ENCODE peak calls at places on chromosomes 13 and 19, in four cellular contexts. C, H, R and N are unnamed samples.

GRCh38 chr13:26872444-26873173 is 112.0 kb upstream of the GPR12 start:
- DNase-seq in R (no peak), C (peak), H (peak), N (peak)

GRCh38 chr19:681029-681626 is 4.9 kb downstream of the FSTL3 start:
- DNase-seq in R (no peak), H (no peak), C (peak), N (peak)

GRCh38 chr19:7789447-7789846 is 26.4 kb downstream of the CLEC4M start:
- DNase-seq in C (peak), H (peak), R (peak), N (no peak)

GRCh38 chr19:35590875-35591274 is 4.9 kb downstream of the PMIS2 start:
- DNase-seq in C (no peak), R (no peak), H (no peak), N (no peak)

GRCh38 chr13:66780814-66781213 is 449.3 kb downstream of the PCDH9 start:
- DNase-seq in C (no peak), R (no peak), H (no peak), N (no peak)

GRCh38 chr13:46926856-46927625 is 30.2 kb upstream of the HTR2A start:
- DNase-seq in C (no peak), R (no peak), H (no peak), N (no peak)

GRCh38 chr19:56692496-56692895 is 20.9 kb upstream of the ZNF835 start:
- DNase-seq in C (no peak), R (no peak), H (no peak), N (no peak)

GRCh38 chr13:99307648-99308339 is 595 bp upstream of the GPR183 start:
- DNase-seq in C (no peak), R (peak), H (no peak), N (no peak)

GRCh38 chr19:58279042-58279924 is 528 bp downstream of the ZNF8 start:
- DNase-seq in H (peak), C (peak), R (peak), N (peak)

GRCh38 chr13:24176351-24177101 is 16.0 kb downstream of the SPATA13 start:
- DNase-seq in C (no peak), R (no peak), H (no peak), N (no peak)

GRCh38 chr13:27171244-27171829 is at the start of gene USP12:
- DNase-seq in H (no peak), C (peak), R (peak), N (peak)

GRCh38 chr19:21508198-21508597 is 2.8 kb downstream of the ZNF429 start:
- DNase-seq in H (no peak), C (no peak), R (no peak), N (no peak)

GRCh38 chr19:48962029-48962848 is 2.9 kb upstream of the FTL start:
- DNase-seq in H (peak), R (no peak), C (no peak), N (no peak)

GRCh38 chr19:17337675-17338439 is 504 bp downstream of the GTPBP3 start:
- DNase-seq in R (peak), C (peak), H (no peak), N (peak)

GRCh38 chr13:45728759-45729158 is 26.6 kb downstream of the CBY2 start:
- DNase-seq in H (no peak), C (peak), R (no peak), N (peak)

GRCh38 chr13:32642858-32643257 is 56.6 kb downstream of the PDS5B start:
- DNase-seq in H (no peak), C (no peak), R (no peak), N (no peak)

GRCh38 chr19:33271246-33272021 is 30.9 kb downstream of the CEBPA start:
- DNase-seq in R (no peak), C (no peak), H (no peak), N (no peak)

GRCh38 chr19:29546583-29547190 is 20.9 kb downstream of the VSTM2B start:
- DNase-seq in R (no peak), C (no peak), H (no peak), N (no peak)

GRCh38 chr13:35159041-35159440 is 217.0 kb downstream of the NBEA start:
- DNase-seq in H (no peak), R (no peak), C (no peak), N (no peak)

GRCh38 chr19:44649578-44650145 is 6.0 kb downstream of the PVR start:
- DNase-seq in R (no peak), C (no peak), H (no peak), N (no peak)

GRCh38 chr13:112855859-112856258 is 113.2 kb upstream of the MCF2L start:
- DNase-seq in H (no peak), R (no peak), C (no peak), N (no peak)

GRCh38 chr13:51324714-51325440 is 14.6 kb upstream of the SERPINE3 start:
- DNase-seq in H (no peak), R (no peak), C (no peak), N (no peak)